ENCODE peak calls at places on chromosomes 12 and 14, in ten cellular contexts. J is breast epithelium, E is ovary, C is transverse colon, H is HCT116, K is uterus, W is stomach, Z is sigmoid colon, R is K562, F is IMR-90. A is an unnamed sample.

GRCh38 chr14:55427439-55427838 is 13.0 kb downstream of the TBPL2 start:
- DNase-seq in R (peak; percentile 42), H (peak; percentile 70), E (no peak), W (no peak), F (no peak), K (no peak), C (no peak), Z (no peak), J (no peak), A (no peak)

GRCh38 chr12:94813314-94813713 is 163.0 kb upstream of the TMCC3 start:
- DNase-seq in K (no peak), W (no peak), J (no peak), Z (no peak), E (no peak), R (no peak), H (no peak), F (no peak), C (no peak), A (no peak)

GRCh38 chr14:95504135-95505029 is 12.1 kb downstream of the SYNE3 start:
- DNase-seq in J (no peak), W (no peak), F (peak; percentile 88), H (no peak), C (no peak), K (no peak), Z (peak; percentile 74), E (no peak), R (no peak), A (no peak)

GRCh38 chr14:21347201-21347600 is 36.6 kb downstream of the SUPT16H start:
- DNase-seq in Z (no peak), K (no peak), J (no peak), F (no peak), E (no peak), R (no peak), W (no peak), C (no peak), H (no peak), A (no peak)

GRCh38 chr12:101459642-101460346 is 15.3 kb upstream of the SPIC start:
- DNase-seq in Z (no peak), E (no peak), W (peak; percentile 46), H (peak; percentile 59), J (no peak), R (peak; percentile 12), C (peak; percentile 69), K (no peak), F (peak; percentile 39), A (peak; percentile 17)

GRCh38 chr12:110354172-110354780 is 49.2 kb downstream of the ANAPC7 start:
- DNase-seq in Z (no peak), J (no peak), W (no peak), K (no peak), F (peak; percentile 43), E (no peak), C (no peak), H (no peak), R (peak; percentile 86), A (no peak)

GRCh38 chr12:106841471-106842302 is 67.2 kb downstream of the RIC8B start:
- DNase-seq in C (peak; percentile 29), K (peak; percentile 41), W (no peak), E (peak; percentile 13), R (peak; percentile 68), F (peak; percentile 45), Z (no peak), J (no peak), H (peak; percentile 31), A (peak; percentile 52)

GRCh38 chr12:779745-780734 is 27.7 kb downstream of the WNK1 start:
- DNase-seq in F (peak; percentile 74), W (no peak), K (no peak), R (no peak), J (no peak), H (no peak), C (no peak), E (no peak), Z (no peak), A (no peak)

GRCh38 chr12:84791444-84791843 is 121.2 kb downstream of the SLC6A15 start:
- DNase-seq in H (no peak), C (no peak), R (no peak), J (no peak), F (no peak), K (no peak), W (no peak), E (no peak), Z (no peak), A (no peak)

GRCh38 chr14:70698288-70698687 is 56.6 kb downstream of the TTC9 start:
- DNase-seq in K (no peak), F (peak; percentile 19), H (no peak), W (peak; percentile 74), J (no peak), E (no peak), C (peak; percentile 43), Z (no peak), R (peak; percentile 57), A (peak; percentile 43)

GRCh38 chr12:28568083-28568482 is 377.8 kb downstream of the CCDC91 start:
- DNase-seq in J (no peak), R (no peak), E (no peak), Z (peak; percentile 70), C (peak; percentile 14), F (peak; percentile 95), K (peak; percentile 30), H (no peak), W (peak; percentile 27), A (no peak)

GRCh38 chr12:7498832-7499231 is 4.7 kb downstream of the CD163 start:
- DNase-seq in E (no peak), C (no peak), Z (no peak), W (no peak), H (no peak), J (no peak), F (peak; percentile 62), K (no peak), R (no peak), A (no peak)

GRCh38 chr12:112939761-112940357 is 1.6 kb downstream of the OAS3 start:
- DNase-seq in K (no peak), J (no peak), E (no peak), F (no peak), W (no peak), H (no peak), C (no peak), Z (no peak), R (no peak), A (no peak)

GRCh38 chr14:65184032-65184764 is 81.9 kb upstream of the MAX start:
- DNase-seq in E (no peak), Z (no peak), F (peak; percentile 32), J (no peak), C (no peak), W (no peak), H (no peak), K (no peak), R (no peak), A (no peak)

GRCh38 chr12:91316161-91316759 is 133.6 kb upstream of the DCN start:
- DNase-seq in K (no peak), E (no peak), R (no peak), J (no peak), W (no peak), F (peak; percentile 11), Z (no peak), H (no peak), C (no peak), A (no peak)

GRCh38 chr14:22484638-22485037 is 104.4 kb downstream of the DAD1 start:
- DNase-seq in C (no peak), F (no peak), W (no peak), K (peak; percentile 38), J (no peak), H (no peak), R (no peak), E (peak; percentile 16), Z (no peak), A (no peak)

GRCh38 chr14:68757618-68758081 is 35.2 kb downstream of the ZFP36L1 start:
- DNase-seq in R (peak; percentile 69), J (no peak), E (no peak), K (no peak), C (no peak), W (no peak), H (no peak), Z (peak; percentile 75), F (peak; percentile 28), A (no peak)

DNA sequence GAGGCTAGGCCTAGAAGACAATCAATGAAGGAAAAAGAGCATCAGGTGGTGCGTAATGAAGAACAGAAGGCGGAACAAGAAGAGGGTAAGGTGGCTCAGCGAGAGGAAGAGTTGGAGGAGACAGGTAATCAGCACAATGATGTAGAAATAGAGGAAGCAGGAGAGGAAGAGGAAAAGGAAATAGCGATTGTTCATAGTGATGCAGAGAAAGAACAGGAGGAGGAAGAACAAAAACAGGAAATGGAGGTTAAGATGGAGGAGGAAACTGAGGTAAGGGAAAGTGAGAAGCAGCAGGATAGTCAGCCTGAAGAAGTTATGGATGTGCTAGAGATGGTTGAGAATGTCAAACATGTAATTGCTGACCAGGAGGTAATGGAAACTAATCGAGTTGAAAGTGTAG is 5.5 kb downstream of the PNN start:
- DNase-seq in K (no peak), C (no peak), J (no peak), R (no peak), W (no peak), Z (no peak), H (no peak), F (no peak), E (no peak), A (no peak)
- TF ChIP-seq POLR2A in K (no peak), C (no peak), J (no peak), R (peak; percentile 41), W (no peak), Z (no peak), H (no peak), F (no peak), E (no peak), A (no peak)

DNA sequence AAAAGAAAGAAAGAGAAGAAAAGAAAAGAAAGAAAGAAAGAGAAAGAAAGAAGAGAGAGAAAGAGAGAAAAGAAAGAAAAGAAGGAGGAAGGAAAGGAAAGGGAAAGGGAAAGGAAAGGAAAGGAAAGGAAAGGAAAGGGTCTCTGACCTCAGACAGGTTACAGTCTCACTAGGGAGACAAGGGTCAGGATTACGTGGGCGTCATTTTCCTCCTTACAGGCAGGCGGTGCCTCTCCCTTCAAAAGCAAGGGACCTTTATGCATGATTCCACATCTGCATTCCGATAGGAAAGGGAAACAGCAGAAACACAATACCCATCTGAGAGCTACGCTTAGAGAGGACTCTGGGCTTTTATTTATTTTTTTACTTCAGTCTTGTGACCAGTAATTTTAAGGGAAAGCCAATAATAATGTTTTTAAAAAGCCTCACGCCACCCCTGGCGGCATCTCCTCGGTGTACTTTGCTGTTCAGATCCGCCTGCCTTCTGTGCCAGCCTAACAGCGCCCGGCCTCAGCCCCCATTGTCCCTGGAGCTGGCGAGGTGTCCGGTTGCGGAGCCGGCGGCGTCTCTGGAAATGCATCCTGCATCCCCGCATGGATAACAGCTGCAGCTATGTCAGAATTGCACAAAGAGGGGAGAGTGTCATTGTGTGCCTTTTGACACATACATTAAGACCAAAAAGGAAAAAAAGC is 882 bp upstream of the HIP1R start:
- DNase-seq in F (peak; percentile 44), C (peak; percentile 55), R (peak; percentile 43), W (peak; percentile 64), E (peak; percentile 36), Z (no peak), K (no peak), J (no peak), H (peak; percentile 35), A (peak; percentile 66)
- H3K4me3 ChIP-seq in F (peak overlapping the region; percentile 62), C (peak overlapping the region; percentile 81), R (peak overlapping the region; percentile 60), W (peak overlapping the region; percentile 72), E (peak overlapping the region; percentile 75), Z (peak overlapping the region; percentile 74), K (peak overlapping the region; percentile 68), J (peak overlapping the region; percentile 61), H (peak overlapping the region; percentile 49), A (peak overlapping the region; percentile 4)

GRCh38 chr12:125492354-125493270 is 427.4 kb downstream of the AACS start:
- DNase-seq in H (no peak), R (no peak), W (peak; percentile 55), Z (no peak), K (no peak), F (no peak), E (no peak), C (no peak), J (no peak), A (no peak)
- H3K9me3 ChIP-seq in H (no peaks in the 10 kb centered on the region), R (no peaks in the 10 kb centered on the region), W (no peaks in the 10 kb centered on the region), Z (no peaks in the 10 kb centered on the region), K (no peaks in the 10 kb centered on the region), F (peaks cover 23% of the 10 kb centered on the region), E (no peaks in the 10 kb centered on the region), C (no peaks in the 10 kb centered on the region), J (peaks cover 15% of the 10 kb centered on the region), A (no peaks in the 10 kb centered on the region)

GRCh38 chr12:51083140-51083833 is at the start of gene CSRNP2:
- DNase-seq in K (peak; percentile 97), E (peak; percentile 96), H (peak; percentile 83), J (peak; percentile 96), C (peak; percentile 97), W (peak; percentile 97), Z (peak; percentile 99), F (peak; percentile 93), R (peak; percentile 96), A (peak; percentile 98)
- TF ChIP-seq POLR2A in K (peak; percentile 99), E (peak; percentile 99), H (peak; percentile 99), J (peak; percentile 94), C (peak; percentile 97), W (no peak), Z (peak; percentile 95), F (peak; percentile 100), R (peak; percentile 93), A (peak; percentile 99)

A was measured in body of pancreas.